ENCODE peak calls at places on chromosome 10, in four cellular contexts. M is SK-N-SH, N is K562, B is GM12878. D is an unnamed sample.
A peak's percentile ranks its signal among the peaks of the same experiment; 100 is the strongest.

GRCh38 chr10:986881-987634 is 1.2 kb upstream of the GTPBP4 start:
- DNase-seq in M (no peak), N (no peak), B (no peak), D (no peak)

GRCh38 chr10:72229261-72230251 is 13.5 kb upstream of the ASCC1 start:
- DNase-seq in M (no peak), N (no peak), B (no peak), D (peak; percentile 32)

GRCh38 chr10:115572740-115573455 is 479.7 kb downstream of the ATRNL1 start:
- DNase-seq in M (peak; percentile 12), N (no peak), B (no peak), D (peak; percentile 2)

GRCh38 chr10:6491841-6492609 is 88.1 kb downstream of the PRKCQ start:
- DNase-seq in M (no peak), N (no peak), B (no peak), D (no peak)

GRCh38 chr10:54985732-54986131 is 184.7 kb upstream of the PCDH15 start:
- DNase-seq in M (peak; percentile 8), N (no peak), B (no peak), D (peak; percentile 18)

GRCh38 chr10:127044191-127044590 is 139.0 kb downstream of the DOCK1 start:
- DNase-seq in M (no peak), N (no peak), B (no peak), D (no peak)

GRCh38 chr10:79305988-79306387 is 41.3 kb upstream of the PPIF start:
- DNase-seq in M (peak; percentile 37), N (no peak), B (no peak), D (no peak)

GRCh38 chr10:103445767-103446567 is 6.2 kb downstream of the CALHM2 start:
- DNase-seq in M (no peak), N (no peak), B (no peak), D (no peak)

GRCh38 chr10:72162978-72163377 is 52.8 kb upstream of the ANAPC16 start:
- DNase-seq in M (no peak), N (no peak), B (peak; percentile 88), D (no peak)

GRCh38 chr10:28375399-28376354 is 72.8 kb upstream of the MPP7 start:
- DNase-seq in M (no peak), N (no peak), B (no peak), D (no peak)

GRCh38 chr10:50579491-50580259 is 44.1 kb downstream of the SGMS1 start:
- DNase-seq in M (no peak), N (no peak), B (no peak), D (no peak)

GRCh38 chr10:130493446-130494198 is 357.4 kb downstream of the GLRX3 start:
- DNase-seq in M (peak; percentile 48), N (no peak), B (no peak), D (no peak)

GRCh38 chr10:29141761-29142160 is 147.1 kb upstream of the LYZL1 start:
- DNase-seq in M (peak; percentile 53), N (no peak), B (no peak), D (peak; percentile 64)

GRCh38 chr10:70903262-70903921 is 15.0 kb upstream of the PCBD1 start:
- DNase-seq in M (peak; percentile 85), N (peak; percentile 76), B (no peak), D (peak; percentile 59)

GRCh38 chr10:75466886-75467285 is 35.5 kb downstream of the LRMDA start:
- DNase-seq in M (no peak), N (no peak), B (no peak), D (no peak)

GRCh38 chr10:27857616-27858015 is 112.0 kb upstream of the MKX start:
- DNase-seq in M (no peak), N (no peak), B (no peak), D (no peak)

GRCh38 chr10:68155615-68156205 is 46.4 kb downstream of the MYPN start:
- DNase-seq in M (no peak), N (no peak), B (no peak), D (no peak)

GRCh38 chr10:6059506-6059905 is 2.7 kb downstream of the IL2RA start:
- DNase-seq in M (no peak), N (no peak), B (no peak), D (no peak)

GRCh38 chr10:78696791-78697420 is 371.9 kb upstream of the ZMIZ1 start:
- DNase-seq in M (no peak), N (no peak), B (no peak), D (no peak)

GRCh38 chr10:132114953-132115520 is 49.3 kb downstream of the JAKMIP3 start:
- DNase-seq in M (no peak), N (no peak), B (no peak), D (no peak)

GRCh38 chr10:33094263-33095051 is 136.4 kb upstream of the ITGB1 start:
- DNase-seq in M (no peak), N (no peak), B (no peak), D (no peak)

GRCh38 chr10:50232261-50232639 is 19.1 kb downstream of the ASAH2 start:
- DNase-seq in M (no peak), N (no peak), B (no peak), D (no peak)

GRCh38 chr10:102394079-102394800 is 1.3 kb upstream of the NFKB2 start:
- DNase-seq in M (peak; percentile 92), N (peak; percentile 87), B (peak; percentile 89), D (peak; percentile 98)

GRCh38 chr10:108560488-108560887 is 1362.8 kb downstream of the XPNPEP1 start:
- DNase-seq in M (no peak), N (no peak), B (no peak), D (no peak)

GRCh38 chr10:45425628-45426563 is 51.9 kb downstream of the ALOX5 start:
- DNase-seq in M (no peak), N (no peak), B (no peak), D (peak; percentile 36)

GRCh38 chr10:3945026-3945425 is 160.0 kb upstream of the KLF6 start:
- DNase-seq in M (no peak), N (no peak), B (no peak), D (no peak)

GRCh38 chr10:10533417-10533816 is 484.3 kb upstream of the CELF2 start:
- DNase-seq in M (no peak), N (no peak), B (no peak), D (no peak)

GRCh38 chr10:132601567-132601966 is 64.0 kb downstream of the INPP5A start:
- DNase-seq in M (no peak), N (no peak), B (no peak), D (no peak)

GRCh38 chr10:70974351-70974901 is 86.1 kb upstream of the PCBD1 start:
- DNase-seq in M (peak; percentile 30), N (peak; percentile 39), B (no peak), D (peak; percentile 49)

GRCh38 chr10:20986049-20986448 is 88.9 kb upstream of the NEBL start:
- DNase-seq in M (no peak), N (no peak), B (no peak), D (no peak)

GRCh38 chr10:59064116-59064707 is 112.2 kb upstream of the PHYHIPL start:
- DNase-seq in M (no peak), N (no peak), B (no peak), D (no peak)

GRCh38 chr10:77163670-77164348 is 473.8 kb downstream of the KCNMA1 start:
- DNase-seq in M (peak; percentile 22), N (no peak), B (no peak), D (peak; percentile 95)

GRCh38 chr10:114151486-114151885 is 22.5 kb downstream of the CCDC186 start:
- DNase-seq in M (no peak), N (no peak), B (no peak), D (peak; percentile 68)

GRCh38 chr10:83553366-83553765 is 585.9 kb upstream of the GHITM start:
- DNase-seq in M (no peak), N (no peak), B (no peak), D (no peak)

GRCh38 chr10:118960166-118961090 is 69.1 kb upstream of the NANOS1 start:
- DNase-seq in M (no peak), N (no peak), B (no peak), D (no peak)

GRCh38 chr10:100509241-100509640 is 10.4 kb downstream of the SEC31B start:
- DNase-seq in M (no peak), N (no peak), B (no peak), D (no peak)

GRCh38 chr10:75233444-75234016 is 2.2 kb downstream of the COMTD1 start:
- DNase-seq in M (peak; percentile 59), N (no peak), B (no peak), D (no peak)

GRCh38 chr10:16737420-16737819 is 79.8 kb downstream of the RSU1 start:
- DNase-seq in M (no peak), N (no peak), B (no peak), D (no peak)

GRCh38 chr10:16741540-16741939 is 75.7 kb downstream of the RSU1 start:
- DNase-seq in M (no peak), N (no peak), B (no peak), D (no peak)

GRCh38 chr10:16732376-16732775 is 84.8 kb downstream of the RSU1 start:
- DNase-seq in M (no peak), N (no peak), B (no peak), D (no peak)

DNA sequence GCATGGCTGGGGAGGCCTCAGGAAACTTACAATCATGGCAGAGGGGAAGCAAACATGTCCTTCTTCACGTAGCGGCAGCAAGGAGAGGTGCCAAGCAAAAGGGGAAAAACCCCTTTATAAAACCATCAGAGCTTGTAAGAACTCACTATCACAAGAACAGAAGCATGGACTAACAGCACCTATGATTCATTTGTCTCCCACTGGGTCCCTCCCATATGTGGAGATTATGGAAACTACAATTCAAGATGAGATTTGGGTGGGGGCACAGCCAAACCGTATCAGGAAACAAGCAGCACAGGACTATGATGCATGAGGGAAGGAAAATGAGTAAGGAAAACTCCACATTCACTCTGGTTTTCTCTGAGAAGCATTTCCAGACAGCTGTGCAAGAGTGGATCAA is 81.6 kb downstream of the RSU1 start:
- DNase-seq in M (no peak), N (no peak), B (no peak), D (no peak)
- TF ChIP-seq RAD21 in M (no peak), N (no peak), B (no peak), D (no peak)

GRCh38 chr10:37654466-37654865 is 202.9 kb downstream of the ZNF248 start:
- DNase-seq in M (no peak), N (no peak), B (no peak), D (no peak)
- TF ChIP-seq CHD2 in M (no peak), N (no peak), B (no peak), D (no peak)

GRCh38 chr10:98115388-98115787 is 19.1 kb upstream of the R3HCC1L start:
- DNase-seq in M (no peak), N (no peak), B (no peak), D (no peak)
- TF ChIP-seq RCOR1 in M (no peak), N (no peak), B (no peak), D (no peak)

DNA sequence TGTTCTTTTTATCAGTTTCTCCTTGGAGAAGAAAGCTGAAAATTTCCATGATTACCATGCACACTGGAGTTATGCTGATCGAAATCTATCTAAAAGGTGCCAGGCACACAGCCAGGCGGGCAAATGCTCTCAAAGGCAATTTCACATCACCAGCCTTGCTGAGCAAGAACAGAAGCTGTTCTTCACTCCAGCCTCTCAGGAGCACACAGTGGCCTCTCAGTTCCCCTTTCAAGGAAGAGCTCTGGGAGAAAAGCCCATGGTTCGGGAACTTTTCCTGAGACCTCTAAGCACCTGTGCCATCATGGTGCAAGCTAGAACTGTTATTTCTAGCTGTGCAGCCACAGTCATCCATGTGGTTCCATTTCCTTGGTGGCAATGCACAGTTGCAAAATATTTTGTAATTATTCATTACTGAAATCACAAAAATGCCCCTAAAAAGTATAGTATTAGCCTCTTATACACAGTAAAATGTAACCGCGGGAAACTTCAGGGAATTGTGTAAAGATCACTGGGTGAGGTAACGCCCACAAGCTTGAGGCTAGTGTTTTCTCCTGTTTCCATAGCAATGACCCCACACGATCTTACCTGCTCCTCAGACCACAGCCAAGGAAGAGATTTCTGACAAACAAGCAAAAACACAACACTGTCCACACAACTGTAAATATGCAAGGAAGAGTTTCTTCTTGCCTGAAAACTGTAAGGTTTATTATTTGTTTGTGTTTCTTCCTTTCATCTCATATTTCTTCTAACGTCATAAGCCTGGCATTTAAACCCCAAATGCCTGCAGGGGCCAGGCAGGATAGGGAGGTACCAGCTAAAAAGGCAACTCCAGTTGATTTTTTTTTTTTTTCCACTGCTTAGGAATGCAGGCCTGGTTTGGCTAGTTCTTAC is 121.2 kb downstream of the FAM107B start:
- DNase-seq in M (peak; percentile 42), N (no peak), B (no peak), D (peak; percentile 96)
- TF ChIP-seq RAD21 in M (peak; percentile 41), N (no peak), B (no peak), D (peak; percentile 16)

D was measured in A549.